ENCODE peak calls at places on chromosomes 1 and 21, in ten cellular contexts. E, W, V, Q, B, P, U, D, O and C are unnamed samples.

GRCh38 chr21:43699933-43700599 is 18.9 kb upstream of the PDXK start:
- DNase-seq in E (no peak), W (no peak), V (no peak), Q (no peak), B (no peak), P (no peak), U (no peak), D (no peak), O (no peak), C (no peak)

GRCh38 chr1:36115200-36115669 is 9.8 kb downstream of the COL8A2 start:
- DNase-seq in E (no peak), W (peak; percentile 88), V (no peak), Q (no peak), B (peak; percentile 61), P (no peak), U (no peak), D (peak; percentile 37), O (no peak), C (no peak)

GRCh38 chr1:32357619-32358018 is 4.7 kb downstream of the FAM229A start:
- DNase-seq in E (no peak), W (no peak), V (no peak), Q (no peak), B (no peak), P (no peak), U (no peak), D (no peak), O (no peak), C (no peak)

GRCh38 chr21:35529141-35529863 is 480.2 kb upstream of the RUNX1 start:
- DNase-seq in E (no peak), W (no peak), V (no peak), Q (no peak), B (no peak), P (no peak), U (no peak), D (peak; percentile 72), O (no peak), C (no peak)

GRCh38 chr1:55572878-55573734 is 357.9 kb upstream of the USP24 start:
- DNase-seq in E (peak; percentile 14), W (peak; percentile 40), V (no peak), Q (peak; percentile 21), B (no peak), P (no peak), U (peak; percentile 60), D (peak; percentile 79), O (no peak), C (no peak)

GRCh38 chr21:31236528-31236927 is 107.5 kb downstream of the TIAM1 start:
- DNase-seq in E (no peak), W (no peak), V (no peak), Q (no peak), B (no peak), P (no peak), U (no peak), D (no peak), O (no peak), C (no peak)

GRCh38 chr1:46131093-46131492 is 1.3 kb downstream of the PIK3R3 start:
- DNase-seq in E (no peak), W (no peak), V (no peak), Q (no peak), B (no peak), P (no peak), U (no peak), D (peak; percentile 28), O (no peak), C (no peak)

GRCh38 chr21:33643658-33644311 is 1.5 kb downstream of the ITSN1 start:
- DNase-seq in E (peak; percentile 26), W (no peak), V (no peak), Q (no peak), B (no peak), P (no peak), U (no peak), D (no peak), O (no peak), C (no peak)

GRCh38 chr1:235304549-235305451 is 23.2 kb downstream of the ARID4B start:
- DNase-seq in E (no peak), W (no peak), V (no peak), Q (no peak), B (no peak), P (no peak), U (no peak), D (peak; percentile 31), O (no peak), C (no peak)

GRCh38 chr1:244284641-244285156 is 167.0 kb downstream of the ADSS2 start:
- DNase-seq in E (no peak), W (no peak), V (no peak), Q (no peak), B (no peak), P (no peak), U (no peak), D (no peak), O (no peak), C (no peak)
- TF ChIP-seq POLR2A in E (no peak), W (no peak), V (no peak), Q (no peak), B (no peak), P (no peak), U (no peak), D (no peak), O (no peak), C (no peak)

GRCh38 chr21:14520535-14520934 is 25.6 kb downstream of the SAMSN1 start:
- DNase-seq in E (no peak), W (no peak), V (peak; percentile 50), Q (no peak), B (no peak), P (no peak), U (no peak), D (no peak), O (no peak), C (no peak)
- TF ChIP-seq POLR2A in E (no peak), W (no peak), V (no peak), Q (no peak), B (no peak), P (no peak), U (no peak), D (no peak), O (no peak), C (no peak)

GRCh38 chr1:109391626-109392025 is 6.1 kb downstream of the SORT1 start:
- DNase-seq in E (no peak), W (no peak), V (no peak), Q (no peak), B (no peak), P (no peak), U (no peak), D (no peak), O (no peak), C (no peak)

GRCh38 chr1:109392037-109392787 is 5.5 kb downstream of the SORT1 start:
- DNase-seq in E (no peak), W (no peak), V (no peak), Q (no peak), B (no peak), P (no peak), U (no peak), D (no peak), O (no peak), C (no peak)

GRCh38 chr1:109393602-109394233 is 4.0 kb downstream of the SORT1 start:
- DNase-seq in E (no peak), W (no peak), V (no peak), Q (no peak), B (no peak), P (no peak), U (no peak), D (no peak), O (no peak), C (no peak)

GRCh38 chr1:109394591-109395281 is 3.0 kb downstream of the SORT1 start:
- DNase-seq in E (no peak), W (no peak), V (no peak), Q (no peak), B (no peak), P (no peak), U (no peak), D (no peak), O (no peak), C (no peak)

DNA sequence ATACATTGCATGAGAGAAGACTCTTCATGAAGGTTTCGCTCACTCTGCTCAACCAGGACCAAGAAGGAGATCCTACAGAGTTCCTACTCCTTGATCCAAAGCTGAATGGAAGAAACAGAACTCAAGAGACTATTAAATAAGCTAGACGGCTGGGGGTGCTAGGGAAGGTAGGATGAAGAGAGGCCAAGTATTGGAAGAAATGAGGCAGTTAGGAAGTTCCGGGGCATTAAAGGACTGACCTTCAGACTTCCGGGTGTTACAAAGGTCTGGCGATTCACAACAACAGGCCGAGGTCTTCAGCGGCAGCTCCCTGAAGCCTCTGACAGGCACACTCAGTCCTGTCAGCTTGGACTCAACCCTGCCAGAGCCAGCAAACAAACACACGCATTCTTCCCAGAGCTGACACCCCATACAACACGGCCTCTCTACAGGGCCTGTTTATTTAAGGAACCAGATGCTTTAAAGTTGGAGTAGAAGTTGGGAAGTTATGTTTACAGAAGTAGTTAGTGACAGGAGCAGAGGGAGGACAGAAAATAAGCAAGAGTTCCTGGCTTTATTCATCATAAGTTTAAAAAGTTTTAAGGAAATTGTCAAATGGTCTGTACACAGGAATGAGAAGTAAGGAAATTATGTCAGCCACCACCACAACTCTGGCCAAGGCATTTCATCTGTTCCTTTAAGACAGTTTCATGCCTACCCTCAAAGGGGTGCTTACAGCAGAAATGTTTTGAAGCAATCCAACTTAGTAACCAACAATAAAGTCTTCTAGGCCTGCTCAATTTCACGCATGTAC is 4.7 kb downstream of the SORT1 start:
- DNase-seq in E (peak; percentile 98), W (no peak), V (peak; percentile 83), Q (peak; percentile 18), B (peak; percentile 65), P (peak; percentile 34), U (peak; percentile 57), D (peak; percentile 81), O (peak; percentile 40), C (peak; percentile 73)
- TF ChIP-seq POLR2A in E (no peak), W (no peak), V (peak; percentile 46), Q (no peak), B (no peak), P (no peak), U (peak; percentile 61), D (no peak), O (no peak), C (peak; percentile 63)

GRCh38 chr1:232137066-232137465 is 492.9 kb downstream of the SIPA1L2 start:
- DNase-seq in E (no peak), W (no peak), V (no peak), Q (no peak), B (no peak), P (no peak), U (no peak), D (no peak), O (no peak), C (no peak)
- TF ChIP-seq POLR2A in E (no peak), W (no peak), V (no peak), Q (no peak), B (no peak), P (no peak), U (no peak), D (no peak), O (no peak), C (no peak)

DNA sequence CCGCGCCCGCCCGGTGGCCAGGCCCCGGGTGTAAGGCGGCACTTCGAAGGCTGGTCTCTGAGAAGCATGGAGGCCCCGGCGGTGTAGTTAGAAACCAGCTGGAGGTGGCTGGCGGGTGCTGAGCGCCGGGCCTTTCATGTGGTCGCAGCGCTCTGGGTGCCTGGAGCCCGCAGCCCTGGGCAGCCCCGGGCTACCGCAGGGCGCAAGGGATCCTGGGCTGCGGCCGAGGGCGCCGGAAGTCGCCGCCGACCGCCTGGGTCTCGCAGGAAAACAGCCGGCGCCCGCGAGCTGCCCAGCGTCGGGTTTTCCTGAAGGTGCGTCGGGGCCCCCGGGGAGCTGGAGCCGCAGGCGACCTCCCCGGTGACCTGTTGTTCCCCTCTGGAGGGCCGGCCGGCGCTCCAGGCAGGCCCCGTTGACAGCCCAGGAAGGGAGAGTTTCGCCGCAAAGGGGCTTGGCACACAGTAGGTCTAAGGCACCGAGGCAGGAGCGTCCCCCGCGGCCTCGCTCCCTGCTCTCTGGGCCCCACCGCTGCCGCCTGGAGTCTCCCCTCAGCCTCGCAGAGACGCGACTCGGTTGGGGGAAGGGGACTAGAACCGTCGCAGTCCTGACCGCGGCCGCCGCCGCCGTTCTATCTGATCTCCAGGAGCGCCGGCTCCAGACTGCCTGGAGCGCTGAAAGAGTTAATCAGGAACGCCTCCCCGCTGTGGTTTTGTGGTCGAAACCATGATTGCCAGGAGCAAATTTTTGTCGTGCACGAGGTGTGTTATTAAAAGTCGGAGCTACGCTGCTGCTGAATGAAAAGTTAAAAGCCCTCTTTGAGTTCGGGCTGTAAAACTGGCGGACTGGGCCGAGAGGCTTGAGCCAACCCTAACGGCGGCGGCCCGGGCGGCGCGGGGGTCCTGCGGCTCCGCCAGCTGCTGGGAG is 2.8 kb downstream of the GRHL3 start:
- DNase-seq in E (no peak), W (peak; percentile 64), V (peak; percentile 56), Q (no peak), B (peak; percentile 63), P (no peak), U (peak; percentile 67), D (peak; percentile 76), O (peak; percentile 45), C (peak; percentile 75)
- TF ChIP-seq POLR2A in E (no peak), W (no peak), V (no peak), Q (no peak), B (no peak), P (no peak), U (peak; percentile 65), D (no peak), O (no peak), C (no peak)